ENCODE peak calls at places on chromosome 9, in six cellular contexts. One of them, this sample, is unnamed.

GRCh38 chr9:71747572-71747971 is 20.7 kb downstream of the CEMIP2 start:
- DNase-seq in sigmoid colon: no peak
- DNase-seq in lung: no peak
- DNase-seq in Caco-2: no peak
- DNase-seq in stimulated activated CD4-positive, alpha-beta T cell treated with anti-CD3 and anti-CD28 coated beads, TNF-alpha, amount 100 ng/mL, for 24 hours: no peak
- DNase-seq in AG08395: no peak
- DNase-seq in this sample: no peak

GRCh38 chr9:81874926-81875325 is 53.3 kb upstream of the SPATA31D4 start:
- DNase-seq in sigmoid colon: no peak
- DNase-seq in lung: no peak
- DNase-seq in Caco-2: no peak
- DNase-seq in stimulated activated CD4-positive, alpha-beta T cell treated with anti-CD3 and anti-CD28 coated beads, TNF-alpha, amount 100 ng/mL, for 24 hours: no peak
- DNase-seq in AG08395: peak; percentile 37
- DNase-seq in this sample: no peak

GRCh38 chr9:128719919-128720605 is 3.9 kb downstream of the ZDHHC12 start:
- DNase-seq in sigmoid colon: no peak
- DNase-seq in lung: no peak
- DNase-seq in Caco-2: no peak
- DNase-seq in stimulated activated CD4-positive, alpha-beta T cell treated with anti-CD3 and anti-CD28 coated beads, TNF-alpha, amount 100 ng/mL, for 24 hours: no peak
- DNase-seq in AG08395: no peak
- DNase-seq in this sample: no peak

GRCh38 chr9:21434202-21435014 is 5.8 kb upstream of the IFNA1 start:
- DNase-seq in sigmoid colon: no peak
- DNase-seq in lung: no peak
- DNase-seq in Caco-2: no peak
- DNase-seq in stimulated activated CD4-positive, alpha-beta T cell treated with anti-CD3 and anti-CD28 coated beads, TNF-alpha, amount 100 ng/mL, for 24 hours: peak; percentile 14
- DNase-seq in AG08395: peak; percentile 58
- DNase-seq in this sample: peak; percentile 66

GRCh38 chr9:86424246-86424891 is 70.2 kb upstream of the TUT7 start:
- DNase-seq in sigmoid colon: no peak
- DNase-seq in lung: no peak
- DNase-seq in Caco-2: no peak
- DNase-seq in stimulated activated CD4-positive, alpha-beta T cell treated with anti-CD3 and anti-CD28 coated beads, TNF-alpha, amount 100 ng/mL, for 24 hours: no peak
- DNase-seq in AG08395: peak; percentile 19
- DNase-seq in this sample: peak; percentile 51

GRCh38 chr9:3650994-3651622 is 125.3 kb upstream of the RFX3 start:
- DNase-seq in sigmoid colon: no peak
- DNase-seq in lung: no peak
- DNase-seq in Caco-2: no peak
- DNase-seq in stimulated activated CD4-positive, alpha-beta T cell treated with anti-CD3 and anti-CD28 coated beads, TNF-alpha, amount 100 ng/mL, for 24 hours: no peak
- DNase-seq in AG08395: no peak
- DNase-seq in this sample: no peak

GRCh38 chr9:99752710-99753109 is 69.0 kb upstream of the NR4A3 start:
- DNase-seq in sigmoid colon: no peak
- DNase-seq in lung: no peak
- DNase-seq in Caco-2: no peak
- DNase-seq in stimulated activated CD4-positive, alpha-beta T cell treated with anti-CD3 and anti-CD28 coated beads, TNF-alpha, amount 100 ng/mL, for 24 hours: no peak
- DNase-seq in AG08395: peak; percentile 72
- DNase-seq in this sample: no peak

GRCh38 chr9:120868676-120869359 is 8.2 kb downstream of the PHF19 start:
- DNase-seq in sigmoid colon: peak; percentile 98
- DNase-seq in lung: peak; percentile 99
- DNase-seq in Caco-2: peak; percentile 98
- DNase-seq in stimulated activated CD4-positive, alpha-beta T cell treated with anti-CD3 and anti-CD28 coated beads, TNF-alpha, amount 100 ng/mL, for 24 hours: peak; percentile 96
- DNase-seq in AG08395: peak; percentile 99
- DNase-seq in this sample: peak; percentile 76

GRCh38 chr9:13857521-13857920 is 456.4 kb downstream of the NFIB start:
- DNase-seq in sigmoid colon: no peak
- DNase-seq in lung: no peak
- DNase-seq in Caco-2: no peak
- DNase-seq in stimulated activated CD4-positive, alpha-beta T cell treated with anti-CD3 and anti-CD28 coated beads, TNF-alpha, amount 100 ng/mL, for 24 hours: no peak
- DNase-seq in AG08395: no peak
- DNase-seq in this sample: no peak

GRCh38 chr9:84862786-84863185 is 193.3 kb downstream of the NTRK2 start:
- DNase-seq in sigmoid colon: no peak
- DNase-seq in lung: peak; percentile 45
- DNase-seq in Caco-2: no peak
- DNase-seq in stimulated activated CD4-positive, alpha-beta T cell treated with anti-CD3 and anti-CD28 coated beads, TNF-alpha, amount 100 ng/mL, for 24 hours: no peak
- DNase-seq in AG08395: peak; percentile 88
- DNase-seq in this sample: no peak

GRCh38 chr9:94833802-94834201 is 107.3 kb downstream of the AOPEP start:
- DNase-seq in sigmoid colon: no peak
- DNase-seq in lung: no peak
- DNase-seq in Caco-2: no peak
- DNase-seq in stimulated activated CD4-positive, alpha-beta T cell treated with anti-CD3 and anti-CD28 coated beads, TNF-alpha, amount 100 ng/mL, for 24 hours: no peak
- DNase-seq in AG08395: no peak
- DNase-seq in this sample: no peak

GRCh38 chr9:94827584-94828304 is 101.2 kb downstream of the AOPEP start:
- DNase-seq in sigmoid colon: peak; percentile 70
- DNase-seq in lung: no peak
- DNase-seq in Caco-2: peak; percentile 84
- DNase-seq in stimulated activated CD4-positive, alpha-beta T cell treated with anti-CD3 and anti-CD28 coated beads, TNF-alpha, amount 100 ng/mL, for 24 hours: no peak
- DNase-seq in AG08395: peak; percentile 39
- DNase-seq in this sample: no peak

GRCh38 chr9:98057095-98057799 is 715 bp downstream of the NANS start:
- DNase-seq in sigmoid colon: no peak
- DNase-seq in lung: no peak
- DNase-seq in Caco-2: no peak
- DNase-seq in stimulated activated CD4-positive, alpha-beta T cell treated with anti-CD3 and anti-CD28 coated beads, TNF-alpha, amount 100 ng/mL, for 24 hours: no peak
- DNase-seq in AG08395: no peak
- DNase-seq in this sample: peak; percentile 18

GRCh38 chr9:77707696-77708095 is 59.6 kb upstream of the GNA14 start:
- DNase-seq in sigmoid colon: peak; percentile 95
- DNase-seq in lung: peak; percentile 81
- DNase-seq in Caco-2: no peak
- DNase-seq in stimulated activated CD4-positive, alpha-beta T cell treated with anti-CD3 and anti-CD28 coated beads, TNF-alpha, amount 100 ng/mL, for 24 hours: no peak
- DNase-seq in AG08395: peak; percentile 92
- DNase-seq in this sample: peak; percentile 30

GRCh38 chr9:69081261-69081660 is 45.7 kb downstream of the FXN start:
- DNase-seq in sigmoid colon: no peak
- DNase-seq in lung: no peak
- DNase-seq in Caco-2: no peak
- DNase-seq in stimulated activated CD4-positive, alpha-beta T cell treated with anti-CD3 and anti-CD28 coated beads, TNF-alpha, amount 100 ng/mL, for 24 hours: no peak
- DNase-seq in AG08395: no peak
- DNase-seq in this sample: no peak

GRCh38 chr9:34562136-34562745 is 27.3 kb downstream of the CNTFR start:
- DNase-seq in sigmoid colon: no peak
- DNase-seq in lung: no peak
- DNase-seq in Caco-2: no peak
- DNase-seq in stimulated activated CD4-positive, alpha-beta T cell treated with anti-CD3 and anti-CD28 coated beads, TNF-alpha, amount 100 ng/mL, for 24 hours: no peak
- DNase-seq in AG08395: no peak
- DNase-seq in this sample: no peak

GRCh38 chr9:78437721-78438610 is 141.0 kb downstream of the PSAT1 start:
- DNase-seq in sigmoid colon: no peak
- DNase-seq in lung: no peak
- DNase-seq in Caco-2: no peak
- DNase-seq in stimulated activated CD4-positive, alpha-beta T cell treated with anti-CD3 and anti-CD28 coated beads, TNF-alpha, amount 100 ng/mL, for 24 hours: no peak
- DNase-seq in AG08395: no peak
- DNase-seq in this sample: peak; percentile 18

GRCh38 chr9:106312913-106313312 is 550.1 kb upstream of the ZNF462 start:
- DNase-seq in sigmoid colon: no peak
- DNase-seq in lung: no peak
- DNase-seq in Caco-2: no peak
- DNase-seq in stimulated activated CD4-positive, alpha-beta T cell treated with anti-CD3 and anti-CD28 coated beads, TNF-alpha, amount 100 ng/mL, for 24 hours: no peak
- DNase-seq in AG08395: no peak
- DNase-seq in this sample: no peak

GRCh38 chr9:99039388-99040182 is 65.3 kb upstream of the TGFBR1 start:
- DNase-seq in sigmoid colon: no peak
- DNase-seq in lung: no peak
- DNase-seq in Caco-2: no peak
- DNase-seq in stimulated activated CD4-positive, alpha-beta T cell treated with anti-CD3 and anti-CD28 coated beads, TNF-alpha, amount 100 ng/mL, for 24 hours: no peak
- DNase-seq in AG08395: peak; percentile 48
- DNase-seq in this sample: no peak

GRCh38 chr9:9919174-9919573 is 693.6 kb downstream of the PTPRD start:
- DNase-seq in sigmoid colon: no peak
- DNase-seq in lung: no peak
- DNase-seq in Caco-2: no peak
- DNase-seq in stimulated activated CD4-positive, alpha-beta T cell treated with anti-CD3 and anti-CD28 coated beads, TNF-alpha, amount 100 ng/mL, for 24 hours: no peak
- DNase-seq in AG08395: no peak
- DNase-seq in this sample: no peak

GRCh38 chr9:135282001-135282731 is 194.7 kb downstream of the OLFM1 start:
- DNase-seq in sigmoid colon: peak; percentile 76
- DNase-seq in lung: peak; percentile 84
- DNase-seq in Caco-2: no peak
- DNase-seq in stimulated activated CD4-positive, alpha-beta T cell treated with anti-CD3 and anti-CD28 coated beads, TNF-alpha, amount 100 ng/mL, for 24 hours: no peak
- DNase-seq in AG08395: peak; percentile 24
- DNase-seq in this sample: peak; percentile 50

GRCh38 chr9:72460342-72461312 is 60.8 kb upstream of the TMC1 start:
- DNase-seq in sigmoid colon: no peak
- DNase-seq in lung: no peak
- DNase-seq in Caco-2: no peak
- DNase-seq in stimulated activated CD4-positive, alpha-beta T cell treated with anti-CD3 and anti-CD28 coated beads, TNF-alpha, amount 100 ng/mL, for 24 hours: no peak
- DNase-seq in AG08395: no peak
- DNase-seq in this sample: no peak

GRCh38 chr9:78985084-78985738 is 586.6 kb upstream of the TLE4 start:
- DNase-seq in sigmoid colon: no peak
- DNase-seq in lung: no peak
- DNase-seq in Caco-2: no peak
- DNase-seq in stimulated activated CD4-positive, alpha-beta T cell treated with anti-CD3 and anti-CD28 coated beads, TNF-alpha, amount 100 ng/mL, for 24 hours: no peak
- DNase-seq in AG08395: peak; percentile 15
- DNase-seq in this sample: no peak

GRCh38 chr9:5447337-5447736 is 3.0 kb upstream of the CD274 start:
- DNase-seq in sigmoid colon: no peak
- DNase-seq in lung: no peak
- DNase-seq in Caco-2: no peak
- DNase-seq in stimulated activated CD4-positive, alpha-beta T cell treated with anti-CD3 and anti-CD28 coated beads, TNF-alpha, amount 100 ng/mL, for 24 hours: no peak
- DNase-seq in AG08395: no peak
- DNase-seq in this sample: no peak

GRCh38 chr9:130051855-130052254 is 1.9 kb upstream of the GPR107 start:
- DNase-seq in sigmoid colon: no peak
- DNase-seq in lung: no peak
- DNase-seq in Caco-2: no peak
- DNase-seq in stimulated activated CD4-positive, alpha-beta T cell treated with anti-CD3 and anti-CD28 coated beads, TNF-alpha, amount 100 ng/mL, for 24 hours: no peak
- DNase-seq in AG08395: no peak
- DNase-seq in this sample: no peak

GRCh38 chr9:15328946-15329345 is 21.9 kb upstream of the TTC39B start:
- DNase-seq in sigmoid colon: no peak
- DNase-seq in lung: no peak
- DNase-seq in Caco-2: no peak
- DNase-seq in stimulated activated CD4-positive, alpha-beta T cell treated with anti-CD3 and anti-CD28 coated beads, TNF-alpha, amount 100 ng/mL, for 24 hours: no peak
- DNase-seq in AG08395: no peak
- DNase-seq in this sample: no peak

GRCh38 chr9:107422189-107422802 is 67.3 kb downstream of the KLF4 start:
- DNase-seq in sigmoid colon: peak; percentile 75
- DNase-seq in lung: peak; percentile 75
- DNase-seq in Caco-2: peak; percentile 87
- DNase-seq in stimulated activated CD4-positive, alpha-beta T cell treated with anti-CD3 and anti-CD28 coated beads, TNF-alpha, amount 100 ng/mL, for 24 hours: no peak
- DNase-seq in AG08395: peak; percentile 75
- DNase-seq in this sample: peak; percentile 90

GRCh38 chr9:28365020-28365640 is 791.8 kb upstream of the C9orf72 start:
- DNase-seq in sigmoid colon: no peak
- DNase-seq in lung: no peak
- DNase-seq in Caco-2: no peak
- DNase-seq in stimulated activated CD4-positive, alpha-beta T cell treated with anti-CD3 and anti-CD28 coated beads, TNF-alpha, amount 100 ng/mL, for 24 hours: no peak
- DNase-seq in AG08395: no peak
- DNase-seq in this sample: no peak

GRCh38 chr9:136544549-136545064 is 1.2 kb downstream of the NOTCH1 start:
- DNase-seq in sigmoid colon: peak; percentile 87
- DNase-seq in lung: peak; percentile 71
- DNase-seq in Caco-2: no peak
- DNase-seq in stimulated activated CD4-positive, alpha-beta T cell treated with anti-CD3 and anti-CD28 coated beads, TNF-alpha, amount 100 ng/mL, for 24 hours: no peak
- DNase-seq in AG08395: peak; percentile 56
- DNase-seq in this sample: peak; percentile 89